ENCODE peak calls at places on chromosomes 13 and 19, in eight cellular contexts. One of them, this sample, is unnamed.

GRCh38 chr13:109704771-109705628 is 81.4 kb downstream of the IRS2 start:
- DNase-seq in fibroblast of lung: peak; percentile 32
- DNase-seq in suprapubic skin: peak; percentile 76
- DNase-seq in choroid plexus epithelial cell: peak; percentile 51
- DNase-seq in cardiac muscle cell: no peak
- DNase-seq in AG04449: no peak
- DNase-seq in PC-3: peak; percentile 54
- DNase-seq in foreskin fibroblast: peak; percentile 41
- DNase-seq in this sample: no peak

GRCh38 chr13:60074397-60074796 is 89.3 kb downstream of the DIAPH3 start:
- DNase-seq in fibroblast of lung: peak; percentile 66
- DNase-seq in suprapubic skin: no peak
- DNase-seq in choroid plexus epithelial cell: no peak
- DNase-seq in cardiac muscle cell: no peak
- DNase-seq in AG04449: no peak
- DNase-seq in PC-3: no peak
- DNase-seq in foreskin fibroblast: no peak
- DNase-seq in this sample: no peak

GRCh38 chr13:113041821-113042335 is 63.7 kb upstream of the F7 start:
- DNase-seq in fibroblast of lung: no peak
- DNase-seq in suprapubic skin: no peak
- DNase-seq in choroid plexus epithelial cell: no peak
- DNase-seq in cardiac muscle cell: no peak
- DNase-seq in AG04449: no peak
- DNase-seq in PC-3: no peak
- DNase-seq in foreskin fibroblast: no peak
- DNase-seq in this sample: no peak

GRCh38 chr13:108214511-108215383 is 589 bp downstream of the LIG4 start:
- DNase-seq in fibroblast of lung: no peak
- DNase-seq in suprapubic skin: peak; percentile 60
- DNase-seq in choroid plexus epithelial cell: peak; percentile 22
- DNase-seq in cardiac muscle cell: peak; percentile 47
- DNase-seq in AG04449: no peak
- DNase-seq in PC-3: peak; percentile 19
- DNase-seq in foreskin fibroblast: no peak
- DNase-seq in this sample: no peak

GRCh38 chr19:46821512-46822359 is 28.9 kb downstream of the AP2S1 start:
- DNase-seq in fibroblast of lung: no peak
- DNase-seq in suprapubic skin: no peak
- DNase-seq in choroid plexus epithelial cell: no peak
- DNase-seq in cardiac muscle cell: no peak
- DNase-seq in AG04449: no peak
- DNase-seq in PC-3: no peak
- DNase-seq in foreskin fibroblast: no peak
- DNase-seq in this sample: no peak

GRCh38 chr19:39402417-39403297 is 4.0 kb upstream of the ZFP36 start:
- DNase-seq in fibroblast of lung: peak; percentile 94
- DNase-seq in suprapubic skin: peak; percentile 99
- DNase-seq in choroid plexus epithelial cell: peak; percentile 94
- DNase-seq in cardiac muscle cell: peak; percentile 86
- DNase-seq in AG04449: no peak
- DNase-seq in PC-3: peak; percentile 71
- DNase-seq in foreskin fibroblast: peak; percentile 97
- DNase-seq in this sample: no peak

GRCh38 chr13:114161644-114162532 is 17.2 kb upstream of the CFAP97D2 start:
- DNase-seq in fibroblast of lung: peak; percentile 49
- DNase-seq in suprapubic skin: no peak
- DNase-seq in choroid plexus epithelial cell: peak; percentile 34
- DNase-seq in cardiac muscle cell: no peak
- DNase-seq in AG04449: no peak
- DNase-seq in PC-3: peak; percentile 52
- DNase-seq in foreskin fibroblast: peak; percentile 55
- DNase-seq in this sample: no peak

GRCh38 chr19:48182434-48182833 is 12.0 kb downstream of the ZSWIM9 start:
- DNase-seq in fibroblast of lung: no peak
- DNase-seq in suprapubic skin: no peak
- DNase-seq in choroid plexus epithelial cell: no peak
- DNase-seq in cardiac muscle cell: no peak
- DNase-seq in AG04449: no peak
- DNase-seq in PC-3: no peak
- DNase-seq in foreskin fibroblast: no peak
- DNase-seq in this sample: no peak

GRCh38 chr13:85654227-85654626 is 145.0 kb downstream of the SLITRK6 start:
- DNase-seq in fibroblast of lung: no peak
- DNase-seq in suprapubic skin: no peak
- DNase-seq in choroid plexus epithelial cell: no peak
- DNase-seq in cardiac muscle cell: no peak
- DNase-seq in AG04449: no peak
- DNase-seq in PC-3: peak; percentile 36
- DNase-seq in foreskin fibroblast: no peak
- DNase-seq in this sample: no peak

GRCh38 chr19:5460748-5461147 is 5.5 kb downstream of the ZNRF4 start:
- DNase-seq in fibroblast of lung: no peak
- DNase-seq in suprapubic skin: no peak
- DNase-seq in choroid plexus epithelial cell: no peak
- DNase-seq in cardiac muscle cell: no peak
- DNase-seq in AG04449: no peak
- DNase-seq in PC-3: no peak
- DNase-seq in foreskin fibroblast: no peak
- DNase-seq in this sample: no peak

GRCh38 chr13:98798849-98799645 is 46.6 kb upstream of the SLC15A1 start:
- DNase-seq in fibroblast of lung: peak; percentile 96
- DNase-seq in suprapubic skin: no peak
- DNase-seq in choroid plexus epithelial cell: peak; percentile 81
- DNase-seq in cardiac muscle cell: no peak
- DNase-seq in AG04449: peak; percentile 47
- DNase-seq in PC-3: no peak
- DNase-seq in foreskin fibroblast: peak; percentile 88
- DNase-seq in this sample: no peak

GRCh38 chr13:92967923-92968322 is 258.7 kb upstream of the GPC6 start:
- DNase-seq in fibroblast of lung: no peak
- DNase-seq in suprapubic skin: no peak
- DNase-seq in choroid plexus epithelial cell: peak; percentile 31
- DNase-seq in cardiac muscle cell: no peak
- DNase-seq in AG04449: no peak
- DNase-seq in PC-3: peak; percentile 40
- DNase-seq in foreskin fibroblast: peak; percentile 28
- DNase-seq in this sample: no peak

GRCh38 chr13:113356594-113356993 is 7.3 kb downstream of the GRTP1 start:
- DNase-seq in fibroblast of lung: no peak
- DNase-seq in suprapubic skin: no peak
- DNase-seq in choroid plexus epithelial cell: no peak
- DNase-seq in cardiac muscle cell: no peak
- DNase-seq in AG04449: no peak
- DNase-seq in PC-3: no peak
- DNase-seq in foreskin fibroblast: no peak
- DNase-seq in this sample: no peak

GRCh38 chr13:107075576-107075975 is 507.6 kb upstream of the ARGLU1 start:
- DNase-seq in fibroblast of lung: no peak
- DNase-seq in suprapubic skin: no peak
- DNase-seq in choroid plexus epithelial cell: no peak
- DNase-seq in cardiac muscle cell: no peak
- DNase-seq in AG04449: no peak
- DNase-seq in PC-3: no peak
- DNase-seq in foreskin fibroblast: no peak
- DNase-seq in this sample: no peak

GRCh38 chr13:51525567-51526165 is 58.6 kb upstream of the WDFY2 start:
- DNase-seq in fibroblast of lung: no peak
- DNase-seq in suprapubic skin: no peak
- DNase-seq in choroid plexus epithelial cell: peak; percentile 16
- DNase-seq in cardiac muscle cell: no peak
- DNase-seq in AG04449: no peak
- DNase-seq in PC-3: peak; percentile 23
- DNase-seq in foreskin fibroblast: peak; percentile 79
- DNase-seq in this sample: no peak

GRCh38 chr13:83221256-83221655 is 661.0 kb downstream of the SLITRK1 start:
- DNase-seq in fibroblast of lung: no peak
- DNase-seq in suprapubic skin: no peak
- DNase-seq in choroid plexus epithelial cell: no peak
- DNase-seq in cardiac muscle cell: peak; percentile 32
- DNase-seq in AG04449: no peak
- DNase-seq in PC-3: peak; percentile 41
- DNase-seq in foreskin fibroblast: peak; percentile 32
- DNase-seq in this sample: no peak

GRCh38 chr19:29084266-29084665 is 128.7 kb downstream of the UQCRFS1 start:
- DNase-seq in fibroblast of lung: no peak
- DNase-seq in suprapubic skin: no peak
- DNase-seq in choroid plexus epithelial cell: no peak
- DNase-seq in cardiac muscle cell: peak; percentile 5
- DNase-seq in AG04449: no peak
- DNase-seq in PC-3: peak; percentile 1
- DNase-seq in foreskin fibroblast: peak; percentile 6
- DNase-seq in this sample: no peak

GRCh38 chr13:41648314-41648935 is 191.1 kb downstream of the RGCC start:
- DNase-seq in fibroblast of lung: no peak
- DNase-seq in suprapubic skin: no peak
- DNase-seq in choroid plexus epithelial cell: peak; percentile 82
- DNase-seq in cardiac muscle cell: no peak
- DNase-seq in AG04449: no peak
- DNase-seq in PC-3: peak; percentile 85
- DNase-seq in foreskin fibroblast: peak; percentile 68
- DNase-seq in this sample: peak; percentile 86

GRCh38 chr19:14542721-14543328 is 13.4 kb downstream of the TECR start:
- DNase-seq in fibroblast of lung: no peak
- DNase-seq in suprapubic skin: no peak
- DNase-seq in choroid plexus epithelial cell: peak; percentile 30
- DNase-seq in cardiac muscle cell: no peak
- DNase-seq in AG04449: no peak
- DNase-seq in PC-3: no peak
- DNase-seq in foreskin fibroblast: peak; percentile 74
- DNase-seq in this sample: no peak

GRCh38 chr13:48412881-48413351 is at the start of gene LPAR6:
- DNase-seq in fibroblast of lung: peak; percentile 80
- DNase-seq in suprapubic skin: no peak
- DNase-seq in choroid plexus epithelial cell: peak; percentile 88
- DNase-seq in cardiac muscle cell: no peak
- DNase-seq in AG04449: no peak
- DNase-seq in PC-3: peak; percentile 69
- DNase-seq in foreskin fibroblast: peak; percentile 70
- DNase-seq in this sample: no peak
- H3K4me3 ChIP-seq in fibroblast of lung: peak within 1 kb of the TSS; percentile 61
- H3K4me3 ChIP-seq in suprapubic skin: peak within 1 kb of the TSS; percentile 53
- H3K4me3 ChIP-seq in choroid plexus epithelial cell: peak within 1 kb of the TSS; percentile 74
- H3K4me3 ChIP-seq in cardiac muscle cell: peak within 1 kb of the TSS; percentile 10
- H3K4me3 ChIP-seq in AG04449: peak within 1 kb of the TSS; percentile 58
- H3K4me3 ChIP-seq in PC-3: peak within 1 kb of the TSS; percentile 73
- H3K4me3 ChIP-seq in foreskin fibroblast: peak within 1 kb of the TSS; percentile 68
- H3K4me3 ChIP-seq in this sample: peak within 1 kb of the TSS; percentile 46

DNA sequence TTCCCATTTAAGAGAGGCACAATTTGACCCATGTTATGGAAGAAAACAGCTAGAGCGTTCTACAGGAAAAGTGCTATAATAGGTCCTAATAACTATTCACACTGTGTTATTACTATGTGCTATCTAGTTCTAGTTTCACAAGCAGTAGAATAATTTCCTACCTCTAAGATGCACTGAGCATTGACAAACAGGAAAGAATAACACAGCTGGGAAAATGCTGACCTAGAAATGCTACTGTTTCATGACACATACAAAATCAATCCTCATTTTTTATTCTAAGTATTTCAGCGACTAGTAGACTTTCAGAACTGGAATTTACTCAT is 259.5 kb downstream of the ITGBL1 start:
- DNase-seq in fibroblast of lung: peak; percentile 10
- DNase-seq in suprapubic skin: no peak
- DNase-seq in choroid plexus epithelial cell: peak; percentile 62
- DNase-seq in cardiac muscle cell: no peak
- DNase-seq in AG04449: no peak
- DNase-seq in PC-3: no peak
- DNase-seq in foreskin fibroblast: no peak
- DNase-seq in this sample: no peak
- TF ChIP-seq CTCF in fibroblast of lung: no peak
- TF ChIP-seq CTCF in suprapubic skin: no peak
- TF ChIP-seq CTCF in choroid plexus epithelial cell: no peak
- TF ChIP-seq CTCF in cardiac muscle cell: no peak
- TF ChIP-seq CTCF in AG04449: no peak
- TF ChIP-seq CTCF in PC-3: no peak
- TF ChIP-seq CTCF in foreskin fibroblast: no peak
- TF ChIP-seq CTCF in this sample: no peak

DNA sequence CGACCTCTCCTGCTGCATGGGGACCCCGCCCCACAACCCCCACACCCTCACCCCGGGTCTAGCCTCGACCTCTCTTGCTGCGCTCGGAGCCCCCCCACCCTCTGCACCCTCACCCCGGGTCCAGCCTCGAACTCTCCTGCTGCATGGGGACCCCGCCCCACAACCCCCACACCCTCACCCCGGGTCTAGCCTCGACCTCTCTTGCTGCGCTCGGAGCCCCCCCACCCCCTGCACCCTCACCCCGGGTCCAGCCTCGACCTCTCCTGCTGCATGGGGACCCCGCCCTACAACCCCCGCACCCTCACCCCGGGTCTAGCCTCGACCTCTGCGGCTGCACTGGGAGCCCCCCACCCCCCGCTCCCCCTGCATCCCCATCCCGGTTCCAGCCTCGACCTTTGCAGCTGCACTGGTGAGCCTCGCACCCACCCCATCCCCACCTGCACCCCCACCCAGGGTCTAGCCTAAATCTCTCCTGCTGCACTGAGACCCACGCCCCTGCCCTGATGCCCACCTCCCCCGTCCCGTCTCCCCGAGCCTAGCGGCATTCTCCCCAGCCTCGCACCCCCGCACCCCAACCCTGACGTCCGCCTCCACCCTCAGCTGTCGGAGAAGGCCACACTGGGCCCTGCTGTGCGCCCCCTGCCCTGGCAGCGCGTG is 1.8 kb downstream of the CFD start:
- DNase-seq in fibroblast of lung: no peak
- DNase-seq in suprapubic skin: no peak
- DNase-seq in choroid plexus epithelial cell: no peak
- DNase-seq in cardiac muscle cell: no peak
- DNase-seq in AG04449: no peak
- DNase-seq in PC-3: no peak
- DNase-seq in foreskin fibroblast: no peak
- DNase-seq in this sample: no peak
- H3K4me3 ChIP-seq in fibroblast of lung: no peak overlapping the region
- H3K4me3 ChIP-seq in suprapubic skin: peak overlapping the region; percentile 62
- H3K4me3 ChIP-seq in choroid plexus epithelial cell: no peak overlapping the region
- H3K4me3 ChIP-seq in cardiac muscle cell: no peak overlapping the region
- H3K4me3 ChIP-seq in AG04449: no peak overlapping the region
- H3K4me3 ChIP-seq in PC-3: peak overlapping the region; percentile 69
- H3K4me3 ChIP-seq in foreskin fibroblast: peak overlapping the region; percentile 43
- H3K4me3 ChIP-seq in this sample: no peak overlapping the region

DNA sequence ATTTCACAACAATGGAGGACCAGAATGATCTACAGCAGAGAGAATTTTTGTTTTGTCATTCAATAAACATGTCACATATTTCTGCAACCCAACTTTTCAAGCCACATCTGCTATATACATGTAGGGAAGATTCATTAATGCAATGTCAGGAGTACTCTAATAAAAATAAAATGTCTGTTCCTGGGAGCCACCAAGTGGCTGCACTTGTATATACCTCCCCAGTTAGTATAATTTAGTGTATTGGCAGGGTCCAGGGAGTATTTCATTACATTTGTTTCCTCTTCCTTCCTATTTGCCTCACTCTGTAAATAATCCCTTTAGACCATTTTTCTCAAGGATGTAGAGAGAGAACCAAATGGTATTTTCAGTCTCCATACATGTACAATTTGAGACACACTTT is 1169.0 kb downstream of the DIAPH3 start:
- DNase-seq in fibroblast of lung: peak; percentile 4
- DNase-seq in suprapubic skin: no peak
- DNase-seq in choroid plexus epithelial cell: peak; percentile 34
- DNase-seq in cardiac muscle cell: no peak
- DNase-seq in AG04449: no peak
- DNase-seq in PC-3: peak; percentile 2
- DNase-seq in foreskin fibroblast: no peak
- DNase-seq in this sample: no peak
- TF ChIP-seq CTCF in fibroblast of lung: no peak
- TF ChIP-seq CTCF in suprapubic skin: no peak
- TF ChIP-seq CTCF in choroid plexus epithelial cell: peak; percentile 35
- TF ChIP-seq CTCF in cardiac muscle cell: peak; percentile 8
- TF ChIP-seq CTCF in AG04449: no peak
- TF ChIP-seq CTCF in PC-3: no peak
- TF ChIP-seq CTCF in foreskin fibroblast: no peak
- TF ChIP-seq CTCF in this sample: no peak

GRCh38 chr13:79413521-79413920 is 7.5 kb upstream of the RBM26 start:
- DNase-seq in fibroblast of lung: no peak
- DNase-seq in suprapubic skin: no peak
- DNase-seq in choroid plexus epithelial cell: no peak
- DNase-seq in cardiac muscle cell: no peak
- DNase-seq in AG04449: no peak
- DNase-seq in PC-3: no peak
- DNase-seq in foreskin fibroblast: no peak
- DNase-seq in this sample: no peak
- H3K4me3 ChIP-seq in fibroblast of lung: no peak overlapping the region
- H3K4me3 ChIP-seq in suprapubic skin: no peak overlapping the region
- H3K4me3 ChIP-seq in choroid plexus epithelial cell: no peak overlapping the region
- H3K4me3 ChIP-seq in cardiac muscle cell: no peak overlapping the region
- H3K4me3 ChIP-seq in AG04449: no peak overlapping the region
- H3K4me3 ChIP-seq in PC-3: no peak overlapping the region
- H3K4me3 ChIP-seq in foreskin fibroblast: no peak overlapping the region
- H3K4me3 ChIP-seq in this sample: no peak overlapping the region